ENCODE peak calls at places on chromosomes 3 and 15, in five cellular contexts. O, K, L, A and I are unnamed samples.

GRCh38 chr3:157540656-157541055 is 37.4 kb upstream of the VEPH1 start:
- DNase-seq in O (no peak), K (no peak), L (no peak), A (no peak), I (no peak)

GRCh38 chr3:83601704-83602103 is 1357.1 kb upstream of the CADM2 start:
- DNase-seq in O (no peak), K (no peak), L (no peak), A (no peak), I (no peak)

GRCh38 chr3:30269751-30270445 is 336.5 kb upstream of the TGFBR2 start:
- DNase-seq in O (no peak), K (no peak), L (no peak), A (no peak), I (no peak)

GRCh38 chr3:108127301-108127988 is 36.6 kb upstream of the CD47 start:
- DNase-seq in O (no peak), K (no peak), L (no peak), A (no peak), I (peak)

GRCh38 chr3:183018416-183019192 is 38.3 kb upstream of the DCUN1D1 start:
- DNase-seq in O (no peak), K (no peak), L (no peak), A (no peak), I (no peak)

GRCh38 chr15:63223463-63223862 is 34.1 kb downstream of the RAB8B start:
- DNase-seq in O (no peak), K (no peak), L (no peak), A (no peak), I (no peak)

GRCh38 chr15:83378921-83379561 is 68.1 kb upstream of the SH3GL3 start:
- DNase-seq in O (no peak), K (no peak), L (no peak), A (no peak), I (no peak)

GRCh38 chr3:68876112-68876713 is 56.1 kb downstream of the TAFA4 start:
- DNase-seq in O (peak), K (no peak), L (peak), A (no peak), I (peak)

GRCh38 chr15:68031406-68031805 is 22.7 kb upstream of the PIAS1 start:
- DNase-seq in O (no peak), K (no peak), L (no peak), A (no peak), I (no peak)

GRCh38 chr3:159169828-159170227 is 368.0 kb downstream of the MFSD1 start:
- DNase-seq in O (peak), K (no peak), L (peak), A (no peak), I (no peak)

GRCh38 chr3:47019201-47019600 is 39.7 kb downstream of the NBEAL2 start:
- DNase-seq in O (no peak), K (no peak), L (no peak), A (no peak), I (no peak)

GRCh38 chr15:69762373-69763148 is 309.9 kb downstream of the RPLP1 start:
- DNase-seq in O (peak), K (no peak), L (no peak), A (no peak), I (no peak)

GRCh38 chr3:106824856-106825255 is 552.4 kb upstream of the CCDC54 start:
- DNase-seq in O (peak), K (no peak), L (peak), A (no peak), I (no peak)

GRCh38 chr15:66617137-66618090 is 51.6 kb upstream of the LCTL start:
- DNase-seq in O (peak), K (no peak), L (peak), A (peak), I (peak)

GRCh38 chr3:126867526-126868200 is 115.3 kb upstream of the PLXNA1 start:
- DNase-seq in O (no peak), K (no peak), L (no peak), A (no peak), I (no peak)

GRCh38 chr3:192514081-192514753 is 213.1 kb downstream of the FGF12 start:
- DNase-seq in O (peak), K (no peak), L (peak), A (no peak), I (no peak)

GRCh38 chr3:139934557-139935070 is 371 bp upstream of the CLSTN2 start:
- DNase-seq in O (peak), K (no peak), L (peak), A (peak), I (peak)

GRCh38 chr3:13009946-13010315 is 63.3 kb downstream of the IQSEC1 start:
- DNase-seq in O (no peak), K (no peak), L (no peak), A (no peak), I (no peak)

GRCh38 chr3:127452321-127452821 is 138.2 kb downstream of the TPRA1 start:
- DNase-seq in O (no peak), K (peak), L (no peak), A (no peak), I (no peak)

GRCh38 chr3:175526609-175527280 is 667.6 kb downstream of the NAALADL2 start:
- DNase-seq in O (peak), K (no peak), L (peak), A (no peak), I (no peak)

GRCh38 chr15:39828374-39828931 is 45.8 kb upstream of the FSIP1 start:
- DNase-seq in O (peak), K (no peak), L (peak), A (no peak), I (peak)

GRCh38 chr3:36312351-36312750 is 68.0 kb upstream of the STAC start:
- DNase-seq in O (peak), K (no peak), L (no peak), A (no peak), I (no peak)

DNA sequence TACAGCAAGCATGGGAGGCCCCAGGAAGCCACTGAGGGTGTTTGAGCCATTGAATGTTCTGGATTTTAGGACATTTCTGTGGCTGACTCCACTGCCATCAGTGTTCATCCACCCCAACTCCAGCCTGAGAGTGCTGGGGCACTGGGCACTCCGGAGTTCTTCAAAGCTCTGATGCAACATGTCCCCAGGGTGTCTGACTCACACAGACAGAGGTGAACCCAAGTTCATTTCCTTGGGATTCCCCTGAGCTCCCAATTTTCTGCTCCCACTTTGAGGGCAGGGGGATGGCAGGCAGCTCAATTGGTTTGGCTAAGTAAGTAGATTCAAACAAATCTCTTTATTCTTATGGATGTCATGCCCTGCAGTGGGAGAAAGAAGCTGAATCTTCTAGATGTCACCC is 2.2 kb downstream of the STRA6 start:
- DNase-seq in O (peak), K (no peak), L (peak), A (peak), I (no peak)
- H3K4me3 ChIP-seq in O (no peak), K (no peak), L (peak), A (no peak), I (no peak)

GRCh38 chr3:149638401-149639092 is 19.3 kb downstream of the WWTR1 start:
- DNase-seq in O (peak), K (no peak), L (peak), A (no peak), I (no peak)
- H3K4me3 ChIP-seq in O (peak), K (no peak), L (peak), A (peak), I (no peak)

DNA sequence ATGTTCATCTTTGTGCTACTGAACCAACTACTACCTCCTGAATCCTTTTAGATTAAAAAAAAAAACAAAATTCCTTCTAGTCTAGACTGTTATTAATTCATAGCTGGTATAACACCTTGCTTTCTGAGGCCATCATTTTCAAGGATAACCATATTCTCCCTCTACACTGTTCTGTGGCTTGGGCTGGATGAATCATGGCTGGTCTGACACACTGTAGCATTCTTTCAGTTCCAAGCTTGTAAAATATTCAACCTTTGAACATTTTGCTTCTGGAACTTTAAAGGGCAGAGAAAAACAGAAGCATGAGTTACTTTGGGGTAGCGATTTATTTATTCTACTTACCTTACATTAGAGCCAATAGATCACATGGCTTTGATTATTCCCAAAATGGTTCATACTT is 7.6 kb downstream of the HSPBAP1 start:
- DNase-seq in O (peak), K (no peak), L (peak), A (no peak), I (no peak)
- H3K4me3 ChIP-seq in O (no peak), K (no peak), L (no peak), A (no peak), I (no peak)

GRCh38 chr3:150220791-150221190 is 187.3 kb upstream of the TSC22D2 start:
- DNase-seq in O (peak), K (no peak), L (peak), A (no peak), I (no peak)
- H3K4me3 ChIP-seq in O (no peak), K (no peak), L (peak), A (peak), I (no peak)

DNA sequence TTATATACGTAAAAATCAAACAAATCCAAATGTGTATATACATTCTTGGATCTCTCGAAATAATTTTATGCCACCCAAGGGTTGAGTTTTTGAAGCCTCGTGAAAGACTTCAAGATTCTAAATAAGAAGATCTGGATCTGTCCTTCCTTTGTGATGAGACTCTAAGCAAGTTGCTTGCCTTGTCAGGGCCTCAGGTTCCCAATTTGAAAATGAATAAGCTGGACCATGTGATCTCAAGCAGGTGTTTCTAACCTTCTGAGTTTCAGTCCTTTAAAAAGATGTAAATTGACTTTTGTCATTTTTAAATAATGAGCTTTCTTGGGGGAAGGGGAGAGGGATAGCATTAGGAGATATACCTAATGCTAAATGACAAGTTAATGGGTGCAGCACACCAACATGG is 137.1 kb downstream of the P3H2 start:
- DNase-seq in O (no peak), K (no peak), L (no peak), A (no peak), I (no peak)
- H3K4me3 ChIP-seq in O (no peak), K (no peak), L (no peak), A (no peak), I (no peak)

GRCh38 chr15:85706779-85707518 is 87.8 kb downstream of the KLHL25 start:
- DNase-seq in O (peak), K (no peak), L (peak), A (no peak), I (no peak)

GRCh38 chr15:85709250-85709649 is 85.5 kb downstream of the KLHL25 start:
- DNase-seq in O (no peak), K (no peak), L (no peak), A (no peak), I (no peak)

GRCh38 chr15:85707519-85708338 is 87.0 kb downstream of the KLHL25 start:
- DNase-seq in O (peak), K (no peak), L (peak), A (no peak), I (peak)

GRCh38 chr15:85710340-85710842 is 84.3 kb downstream of the KLHL25 start:
- DNase-seq in O (no peak), K (no peak), L (no peak), A (no peak), I (no peak)

DNA sequence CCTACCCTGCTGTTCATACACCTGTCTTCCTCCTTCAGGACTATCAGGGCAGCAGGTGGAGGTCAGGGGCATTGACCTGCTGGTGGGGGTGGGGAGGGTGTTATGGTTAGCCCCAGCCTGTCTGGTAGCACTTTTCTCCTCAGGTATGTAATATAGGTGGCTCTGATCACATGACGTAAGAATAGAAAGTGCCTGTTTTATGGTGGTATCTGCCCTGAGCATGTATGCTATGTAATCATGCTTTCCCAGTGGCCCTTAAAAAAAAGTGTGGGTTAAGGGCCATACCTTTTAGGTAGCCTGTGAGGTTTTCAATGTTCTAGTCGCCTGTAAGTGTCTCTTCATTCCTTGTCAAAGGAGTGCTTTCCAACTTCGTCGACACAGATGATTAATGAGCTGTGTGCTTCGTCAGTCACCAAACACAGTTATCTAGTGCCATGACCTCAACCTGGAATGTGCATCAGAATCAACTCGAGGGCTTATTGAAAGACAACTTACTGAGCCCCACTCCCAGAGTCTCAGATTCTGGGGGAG is 86.3 kb downstream of the KLHL25 start:
- DNase-seq in O (no peak), K (no peak), L (no peak), A (no peak), I (no peak)
- H3K4me3 ChIP-seq in O (no peak), K (no peak), L (no peak), A (peak), I (no peak)

DNA sequence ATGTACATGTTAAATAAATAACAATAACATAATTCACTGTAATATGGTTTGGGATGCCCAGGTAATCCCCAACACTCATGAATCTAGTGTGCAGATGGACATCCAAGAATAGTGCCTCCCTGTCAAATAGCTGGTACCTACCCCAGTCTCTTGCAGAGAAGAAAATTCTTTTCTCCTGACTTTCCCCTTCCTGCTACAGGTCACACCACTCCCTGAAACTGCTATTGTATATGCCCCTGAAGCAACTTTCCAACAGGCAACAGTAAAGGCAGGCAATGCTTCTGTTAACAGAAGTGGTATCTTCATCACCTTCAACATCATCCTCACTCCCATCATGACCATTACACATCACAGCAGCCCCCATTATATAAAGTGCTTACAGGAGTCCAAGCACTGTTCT is 431.6 kb downstream of the MAGI1 start:
- DNase-seq in O (no peak), K (no peak), L (no peak), A (no peak), I (no peak)
- H3K4me3 ChIP-seq in O (no peak), K (no peak), L (no peak), A (no peak), I (no peak)